ENCODE peak calls at places on chromosomes 16 and 17, in eight cellular contexts. R is astrocyte; N is PC-9; A is BJ; I is glutamatergic neuron; J is right atrium auricular region; U is fibroblast of lung; W is CD4-positive, alpha-beta T cell. K is an unnamed sample.

GRCh38 chr17:417691-418420 is 65.2 kb upstream of the RPH3AL start:
- DNase-seq in U (no peak), I (no peak), N (no peak), J (no peak), A (no peak), R (no peak), W (no peak), K (no peak)

GRCh38 chr17:35048685-35049379 is 14.7 kb downstream of the RFFL start:
- DNase-seq in U (no peak), I (no peak), N (no peak), J (no peak), W (no peak), R (no peak), A (no peak), K (no peak)

GRCh38 chr17:4440690-4441686 is 7.2 kb downstream of the SPNS3 start:
- DNase-seq in U (no peak), J (no peak), N (no peak), W (no peak), R (no peak), I (no peak), A (no peak), K (no peak)

GRCh38 chr16:11978080-11978479 is 1.5 kb downstream of the SNX29 start:
- DNase-seq in J (no peak), W (no peak), R (no peak), U (no peak), N (no peak), I (no peak), A (no peak), K (no peak)

GRCh38 chr17:38958756-38959155 is 8.4 kb downstream of the FBXO47 start:
- DNase-seq in U (peak), A (peak), I (no peak), J (no peak), R (peak), W (no peak), N (peak), K (no peak)

GRCh38 chr17:44014437-44015172 is at the start of gene TMEM101:
- DNase-seq in I (peak), N (peak), R (peak), U (peak), W (peak), A (peak), J (peak), K (peak)

GRCh38 chr17:17732892-17733670 is 51.8 kb downstream of the RAI1 start:
- DNase-seq in J (no peak), A (no peak), N (peak), R (peak), W (no peak), U (no peak), I (no peak), K (no peak)

GRCh38 chr17:80743181-80743771 is 198.6 kb downstream of the RPTOR start:
- DNase-seq in J (no peak), W (peak), N (no peak), I (no peak), U (no peak), R (peak), A (no peak), K (no peak)

GRCh38 chr17:34254146-34254545 is 939 bp upstream of the CCL2 start:
- DNase-seq in I (no peak), A (peak), J (no peak), U (peak), R (peak), W (no peak), N (no peak), K (no peak)

GRCh38 chr16:3881499-3881995 is 1.0 kb upstream of the CREBBP start:
- DNase-seq in W (no peak), J (no peak), U (no peak), I (no peak), R (no peak), N (peak), A (no peak), K (no peak)

GRCh38 chr16:47613251-47613650 is 152.1 kb downstream of the PHKB start:
- DNase-seq in I (no peak), W (no peak), U (peak), R (no peak), J (no peak), A (no peak), N (no peak), K (no peak)

GRCh38 chr17:9307313-9307998 is 268.2 kb downstream of the STX8 start:
- DNase-seq in W (no peak), N (no peak), A (no peak), J (no peak), U (no peak), I (no peak), R (no peak), K (no peak)

GRCh38 chr17:42361781-42362186 is 26.5 kb downstream of the STAT3 start:
- DNase-seq in W (peak), A (no peak), N (no peak), R (no peak), U (no peak), J (no peak), I (no peak), K (no peak)

GRCh38 chr16:79597277-79597676 is 3.3 kb downstream of the MAF start:
- DNase-seq in N (no peak), A (no peak), I (no peak), R (no peak), W (no peak), J (no peak), U (peak), K (no peak)

GRCh38 chr17:6471531-6472465 is 27.5 kb downstream of the PIMREG start:
- DNase-seq in J (no peak), A (no peak), U (peak), W (no peak), N (peak), R (peak), I (no peak), K (no peak)

GRCh38 chr17:74780443-74781238 is 4.5 kb upstream of the NAT9 start:
- DNase-seq in R (no peak), J (no peak), N (peak), A (no peak), I (no peak), W (no peak), U (peak), K (no peak)
- TF ChIP-seq CTCF in R (no peak), J (no peak), N (peak), A (peak), I (no peak), W (no peak), U (peak), K (peak)

GRCh38 chr16:62208934-62209333 is 172.7 kb upstream of the CDH8 start:
- DNase-seq in U (no peak), R (no peak), J (no peak), I (no peak), A (no peak), W (no peak), N (no peak), K (no peak)

DNA sequence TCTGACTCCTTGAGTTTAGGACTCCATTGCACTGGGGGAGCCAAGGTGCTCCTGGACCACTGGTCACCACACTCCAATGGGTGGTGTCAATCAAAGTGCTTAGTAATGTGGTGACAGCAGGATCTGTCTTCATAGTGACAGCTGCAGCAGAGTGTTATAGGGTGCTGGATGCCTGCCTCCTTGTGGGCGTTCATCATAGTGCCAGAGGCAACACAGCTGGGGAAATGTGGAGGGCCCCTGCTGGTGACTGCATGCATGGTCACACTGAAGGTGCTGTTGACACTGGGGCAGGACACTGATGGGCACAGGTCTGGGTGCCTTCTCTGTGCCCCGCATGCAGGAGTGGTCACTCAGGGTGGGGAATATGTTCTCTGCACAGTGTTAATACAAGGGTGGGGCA is 177.5 kb upstream of the CDH8 start:
- DNase-seq in W (no peak), N (no peak), A (no peak), R (no peak), U (no peak), I (peak), J (no peak), K (no peak)
- TF ChIP-seq CTCF in W (no peak), N (no peak), A (no peak), R (no peak), U (no peak), I (peak), J (no peak), K (no peak)

GRCh38 chr16:53131050-53131362 is 76.2 kb downstream of the CHD9 start:
- DNase-seq in J (no peak), I (no peak), W (no peak), U (no peak), A (no peak), N (no peak), R (no peak), K (no peak)

GRCh38 chr16:53131363-53132071 is 76.7 kb downstream of the CHD9 start:
- DNase-seq in U (peak), W (peak), R (no peak), J (peak), N (no peak), I (peak), A (no peak), K (peak)

GRCh38 chr16:53132406-53132805 is 77.6 kb downstream of the CHD9 start:
- DNase-seq in N (no peak), J (no peak), W (no peak), R (no peak), I (no peak), U (no peak), A (no peak), K (no peak)

GRCh38 chr16:53129281-53130192 is 74.7 kb downstream of the CHD9 start:
- DNase-seq in W (no peak), I (no peak), A (no peak), R (peak), U (peak), N (no peak), J (no peak), K (no peak)

DNA sequence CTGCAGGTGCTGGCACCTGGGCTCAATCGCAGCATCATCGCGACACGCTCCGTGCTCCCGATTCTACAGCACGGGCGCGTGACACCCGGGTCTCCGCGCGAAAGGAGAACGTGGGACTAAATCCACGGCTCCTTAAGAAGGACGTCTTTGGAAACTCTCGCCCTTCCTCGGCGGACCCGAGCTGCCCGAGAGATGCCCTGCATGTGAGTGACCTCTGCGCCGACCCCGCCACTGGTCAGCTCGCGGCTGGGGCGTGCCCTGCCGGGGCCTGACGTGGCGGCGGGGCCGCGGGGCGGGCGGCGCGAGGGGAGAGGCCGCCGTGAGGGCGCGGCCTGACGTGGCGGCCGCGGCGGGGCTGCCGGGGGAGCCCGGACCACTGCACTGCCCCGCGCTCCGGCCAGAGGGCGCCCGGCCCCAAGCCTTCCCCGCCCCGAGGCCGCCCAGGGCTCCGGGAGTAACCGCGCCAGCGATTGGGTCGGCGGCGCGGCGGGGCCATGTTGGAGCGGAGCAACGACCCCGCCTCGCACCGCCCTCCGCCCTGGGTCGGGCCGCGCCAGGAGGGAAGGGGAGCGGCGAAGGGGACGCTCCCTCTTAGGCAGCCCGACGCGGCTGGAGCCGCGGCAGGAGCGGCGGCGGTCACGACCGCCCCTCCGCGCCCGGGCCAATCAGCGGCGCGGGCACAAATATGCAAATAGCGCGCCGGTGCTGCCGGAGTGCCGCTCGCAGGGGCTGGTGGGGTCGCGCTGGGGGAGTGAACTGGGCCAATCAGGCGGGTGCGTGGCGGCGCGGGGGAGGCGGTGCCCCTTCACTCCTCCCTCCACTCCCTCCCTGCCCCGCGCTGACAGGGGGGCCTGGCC is 75.6 kb downstream of the CHD9 start:
- DNase-seq in N (peak), I (peak), J (peak), R (peak), U (peak), W (peak), A (peak), K (peak)
- TF ChIP-seq CTCF in N (peak), I (peak), J (peak), R (no peak), U (peak), W (no peak), A (peak), K (peak)

GRCh38 chr16:30805370-30806169 is 18.6 kb upstream of the ZNF629 start:
- DNase-seq in U (peak), R (peak), N (peak), W (peak), I (peak), A (no peak), J (peak), K (peak)
- TF ChIP-seq CTCF in U (no peak), R (no peak), N (no peak), W (no peak), I (no peak), A (no peak), J (no peak), K (no peak)

DNA sequence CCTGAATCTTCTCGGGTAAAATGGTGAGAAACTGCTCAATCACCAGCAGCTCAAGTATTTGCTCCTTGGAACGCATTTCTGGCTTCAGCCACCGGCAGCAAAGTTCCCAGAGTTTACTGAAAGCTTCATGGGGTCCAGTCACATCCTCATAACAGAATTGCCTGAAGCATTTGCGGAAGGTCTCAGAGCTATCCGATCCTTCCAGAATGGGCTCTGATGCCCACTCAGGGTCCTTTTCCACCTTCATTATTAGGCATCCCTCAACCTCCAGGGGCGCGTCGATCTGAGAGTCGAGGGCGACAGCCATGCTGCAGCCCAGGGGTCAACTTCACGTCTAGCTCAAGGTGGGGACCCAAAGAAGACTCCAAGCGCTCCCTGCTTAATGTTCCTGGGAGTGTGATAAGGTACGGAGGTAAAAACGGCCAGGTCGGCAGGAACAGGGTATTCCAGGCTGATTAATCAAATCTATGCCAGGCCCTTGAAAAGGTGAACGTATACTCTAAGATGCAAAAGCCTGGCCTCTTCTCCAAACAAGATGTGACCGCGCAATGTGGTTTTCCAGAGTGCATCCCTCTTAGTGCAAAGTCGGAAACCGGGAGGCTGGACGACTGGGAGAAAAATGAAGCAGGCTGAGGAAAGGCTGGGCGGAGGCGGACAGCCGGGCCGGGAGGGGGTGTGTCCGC is 683 bp downstream of the ZKSCAN2 start:
- DNase-seq in R (no peak), I (peak), J (no peak), A (no peak), U (no peak), W (no peak), N (no peak), K (peak)
- TF ChIP-seq CTCF in R (no peak), I (no peak), J (no peak), A (peak), U (no peak), W (no peak), N (no peak), K (no peak)

DNA sequence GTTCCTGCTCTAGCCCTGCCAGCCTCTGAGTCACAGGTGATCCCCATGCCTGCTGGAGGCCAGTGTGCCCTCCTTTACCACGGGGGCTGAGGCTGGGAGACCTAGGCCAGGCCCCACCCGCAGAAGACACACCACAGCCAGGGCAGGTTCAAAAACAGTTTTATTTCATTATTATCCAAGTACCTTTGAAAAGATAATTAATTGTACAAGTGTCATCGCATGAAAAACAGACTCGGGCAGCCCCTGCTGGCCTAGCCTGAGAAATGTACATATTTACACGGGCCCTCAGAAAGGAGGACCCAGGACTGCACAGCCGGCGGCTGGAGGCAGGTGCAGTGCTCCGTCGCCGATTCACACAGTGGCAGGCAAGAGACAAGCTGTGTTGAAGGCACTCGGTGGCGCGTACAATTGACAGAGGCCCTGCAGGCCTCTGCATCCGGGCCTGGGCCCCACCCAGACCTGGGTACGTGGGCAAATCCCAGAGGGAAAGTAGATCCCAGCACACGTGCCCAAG is 4.4 kb downstream of the PDIA2 start:
- DNase-seq in I (no peak), R (no peak), A (no peak), N (no peak), W (no peak), J (no peak), U (no peak), K (no peak)
- TF ChIP-seq CTCF in I (no peak), R (no peak), A (no peak), N (no peak), W (no peak), J (no peak), U (no peak), K (no peak)

GRCh38 chr16:56041556-56042140 is 149.6 kb upstream of the GNAO1 start:
- DNase-seq in U (no peak), R (no peak), W (no peak), N (peak), I (peak), J (no peak), A (no peak), K (peak)
- TF ChIP-seq CTCF in U (no peak), R (no peak), W (peak), N (peak), I (peak), J (peak), A (peak), K (peak)

GRCh38 chr17:71085238-71086033 is 916.1 kb downstream of the KCNJ2 start:
- DNase-seq in A (no peak), U (peak), R (no peak), W (no peak), N (no peak), J (no peak), I (peak), K (peak)

GRCh38 chr17:71084838-71085237 is 915.5 kb downstream of the KCNJ2 start:
- DNase-seq in W (no peak), U (no peak), J (no peak), N (no peak), I (no peak), R (no peak), A (no peak), K (no peak)

GRCh38 chr17:71080937-71081336 is 911.6 kb downstream of the KCNJ2 start:
- DNase-seq in N (no peak), I (no peak), A (no peak), W (no peak), J (no peak), U (no peak), R (no peak), K (no peak)

GRCh38 chr17:71081666-71082065 is 912.3 kb downstream of the KCNJ2 start:
- DNase-seq in W (no peak), U (no peak), N (no peak), R (no peak), J (no peak), I (no peak), A (no peak), K (no peak)

DNA sequence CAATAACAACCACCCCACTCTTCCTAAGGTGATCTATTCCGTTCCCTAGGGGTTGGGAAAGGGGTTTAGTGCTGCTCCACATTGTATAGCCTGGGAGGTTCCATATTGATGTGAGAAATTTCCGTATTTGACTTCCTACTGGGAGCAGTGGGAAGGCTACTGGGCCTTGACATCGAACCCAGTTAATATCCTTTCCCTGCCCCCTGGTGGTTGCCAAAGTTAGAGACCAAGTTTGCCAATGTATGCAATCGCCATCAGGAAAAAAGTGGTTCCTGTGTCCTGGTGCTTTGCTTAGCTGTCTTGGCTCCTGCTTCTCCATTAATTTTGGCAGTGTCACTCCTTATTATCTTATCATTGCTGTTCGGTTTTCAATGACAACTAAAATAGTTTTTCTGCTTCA is 914.9 kb downstream of the KCNJ2 start:
- DNase-seq in N (no peak), J (no peak), U (peak), I (peak), A (no peak), R (no peak), W (no peak), K (peak)
- TF ChIP-seq CTCF in N (peak), J (no peak), U (peak), I (peak), A (peak), R (peak), W (no peak), K (peak)

DNA sequence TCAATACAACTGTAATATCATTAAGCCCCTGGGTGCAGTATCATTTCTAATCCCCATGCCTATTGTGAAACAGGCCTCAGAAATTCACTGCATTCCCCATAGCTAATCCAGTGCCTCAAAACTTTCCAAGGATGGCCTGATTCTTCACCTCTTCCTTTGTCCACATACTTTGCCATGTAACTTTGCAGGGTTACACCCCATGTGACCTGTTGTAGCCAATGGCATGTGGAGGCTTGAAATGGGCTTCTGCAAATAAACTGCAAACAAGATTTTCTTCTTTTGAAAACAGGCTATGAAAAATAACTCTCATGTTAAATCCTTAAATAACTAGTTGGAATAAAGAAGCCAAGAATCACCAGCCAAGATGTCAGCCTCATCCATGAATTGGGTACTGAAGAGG is 35.9 kb downstream of the ABCA10 start:
- DNase-seq in U (no peak), W (no peak), A (no peak), I (no peak), N (no peak), J (no peak), R (no peak), K (no peak)
- TF ChIP-seq CTCF in U (no peak), W (no peak), A (no peak), I (no peak), N (no peak), J (no peak), R (no peak), K (no peak)

K was measured in nephron progenitor cell.